ENCODE peak calls at places on chromosomes 3 and 15, in seven cellular contexts. U is HL-60, I is astrocyte of the cerebellum, J is coronary artery, N is tibial artery, O is psoas muscle, A is activated B cell treated with CpG ODN at 0.5 μM for 24 hours. X is an unnamed sample.

GRCh38 chr3:13134879-13135206 is 61.6 kb upstream of the IQSEC1 start:
- DNase-seq in N (peak; percentile 35), I (no peak), U (no peak), A (no peak), J (peak; percentile 53), O (no peak), X (no peak)

GRCh38 chr15:56732881-56733130 is 503 bp downstream of the ZNF280D start:
- DNase-seq in I (no peak), N (no peak), U (no peak), J (peak; percentile 86), O (no peak), A (no peak), X (peak; percentile 29)

GRCh38 chr3:172138792-172139507 is 99.6 kb downstream of the FNDC3B start:
- DNase-seq in O (no peak), J (no peak), I (no peak), U (peak; percentile 84), A (no peak), N (peak; percentile 85), X (peak; percentile 65)

GRCh38 chr15:99433026-99433756 is 132.6 kb upstream of the MEF2A start:
- DNase-seq in A (peak; percentile 30), J (no peak), I (no peak), N (peak; percentile 62), U (no peak), O (peak; percentile 59), X (no peak)

GRCh38 chr15:30974112-30974511 is 17.3 kb downstream of the MTMR10 start:
- DNase-seq in N (no peak), U (no peak), I (no peak), O (no peak), A (no peak), J (no peak), X (no peak)

GRCh38 chr15:41207687-41208448 is 22.7 kb downstream of the EXD1 start:
- DNase-seq in A (no peak), U (no peak), I (no peak), N (no peak), J (no peak), O (no peak), X (peak; percentile 15)

GRCh38 chr3:33211444-33211843 is 7.2 kb downstream of the SUSD5 start:
- DNase-seq in J (peak; percentile 77), N (peak; percentile 79), U (no peak), I (peak; percentile 62), A (no peak), O (no peak), X (peak; percentile 96)

GRCh38 chr3:56836276-56837163 is 34.8 kb upstream of the ARHGEF3 start:
- DNase-seq in N (no peak), I (no peak), A (no peak), J (no peak), O (no peak), U (no peak), X (no peak)

GRCh38 chr3:161852744-161853143 is 356.1 kb downstream of the OTOL1 start:
- DNase-seq in O (no peak), A (no peak), U (no peak), J (no peak), I (no peak), N (no peak), X (no peak)

GRCh38 chr3:126509565-126510322 is 7.8 kb downstream of the UROC1 start:
- DNase-seq in I (no peak), J (no peak), U (no peak), O (peak; percentile 6), N (no peak), A (no peak), X (no peak)

GRCh38 chr3:111534701-111535100 is 7.3 kb upstream of the CD96 start:
- DNase-seq in I (no peak), U (no peak), N (no peak), J (no peak), O (no peak), A (no peak), X (peak; percentile 36)

GRCh38 chr3:143329567-143330164 is 210.1 kb downstream of the CHST2 start:
- DNase-seq in J (no peak), I (no peak), O (no peak), U (no peak), A (no peak), N (no peak), X (no peak)

GRCh38 chr3:2810723-2811122 is 299.5 kb downstream of the IL5RA start:
- DNase-seq in U (no peak), I (no peak), O (no peak), J (no peak), A (no peak), N (no peak), X (no peak)

GRCh38 chr3:8554725-8555621 is 53.4 kb downstream of the LMCD1 start:
- DNase-seq in I (peak; percentile 94), J (peak; percentile 82), N (peak; percentile 85), U (no peak), A (no peak), O (peak; percentile 72), X (peak; percentile 82)

GRCh38 chr15:61314443-61314842 is 85.3 kb upstream of the RORA start:
- DNase-seq in I (no peak), N (no peak), A (no peak), U (no peak), J (no peak), O (no peak), X (no peak)

GRCh38 chr3:185916042-185916833 is 21.6 kb downstream of the TRA2B start:
- DNase-seq in I (no peak), N (no peak), J (no peak), A (no peak), U (no peak), O (no peak), X (no peak)

GRCh38 chr3:185915642-185916041 is 22.2 kb downstream of the TRA2B start:
- DNase-seq in O (no peak), A (no peak), U (no peak), J (no peak), I (no peak), N (no peak), X (no peak)

GRCh38 chr3:185924375-185924774 is 13.4 kb downstream of the TRA2B start:
- DNase-seq in N (no peak), A (no peak), J (no peak), U (no peak), I (no peak), O (no peak), X (no peak)

GRCh38 chr3:185914911-185915629 is 22.7 kb downstream of the TRA2B start:
- DNase-seq in A (no peak), N (no peak), J (no peak), U (no peak), O (no peak), I (no peak), X (no peak)

DNA sequence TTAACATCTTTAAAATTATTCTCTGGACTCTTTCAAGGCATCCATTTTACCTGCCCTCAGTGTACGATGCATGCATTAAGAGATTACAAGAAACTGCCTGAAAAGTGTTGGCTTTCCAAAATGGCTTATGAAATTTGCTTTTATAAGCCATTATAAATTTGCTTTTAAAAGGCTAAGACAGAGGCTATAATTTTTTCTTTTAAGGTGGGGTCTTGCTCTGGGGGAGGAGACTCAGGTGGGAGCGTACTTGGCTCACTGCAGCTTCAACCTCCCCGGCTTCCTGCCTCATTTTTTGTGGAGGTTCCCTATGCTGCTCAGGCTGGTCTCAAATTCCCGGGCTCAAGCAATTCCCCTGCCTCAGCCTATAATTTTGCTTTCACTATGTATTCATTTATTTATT is 17.6 kb downstream of the TRA2B start:
- DNase-seq in J (no peak), N (no peak), A (no peak), I (no peak), O (no peak), U (no peak), X (no peak)
- TF ChIP-seq CTCF in J (no peak), N (no peak), A (no peak), I (no peak), O (no peak), U (no peak), X (no peak)

DNA sequence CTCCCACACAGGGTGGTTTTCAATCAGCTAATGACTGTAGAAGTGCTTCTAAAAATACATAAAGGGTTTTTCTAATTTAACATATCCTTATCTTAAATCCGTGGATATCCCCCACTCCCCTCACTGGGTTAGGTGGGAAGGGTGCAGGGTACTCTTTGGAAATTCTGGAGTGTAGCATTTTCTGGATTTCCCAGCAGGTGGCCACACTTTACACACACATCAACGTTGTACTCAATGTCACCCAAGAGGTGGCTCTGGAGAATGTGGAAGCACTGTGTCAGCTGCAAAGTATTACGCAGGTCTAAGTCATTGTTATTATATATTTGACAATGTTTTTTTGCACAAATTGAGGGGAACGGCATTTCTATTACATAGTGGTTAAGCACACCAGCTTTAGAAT is 168.8 kb downstream of the CHDH start:
- DNase-seq in O (no peak), I (no peak), U (peak; percentile 39), N (no peak), J (no peak), A (no peak), X (no peak)
- TF ChIP-seq CTCF in O (peak; percentile 31), I (no peak), U (no peak), N (no peak), J (no peak), A (no peak), X (peak; percentile 37)

GRCh38 chr3:63295356-63295755 is 17.2 kb downstream of the SYNPR start:
- DNase-seq in I (no peak), U (no peak), A (no peak), J (no peak), O (no peak), N (no peak), X (no peak)

GRCh38 chr3:63290686-63291085 is 12.6 kb downstream of the SYNPR start:
- DNase-seq in U (no peak), N (no peak), I (no peak), J (no peak), O (no peak), A (no peak), X (no peak)

GRCh38 chr3:63294332-63294731 is 16.2 kb downstream of the SYNPR start:
- DNase-seq in A (no peak), O (no peak), I (no peak), N (no peak), J (no peak), U (no peak), X (no peak)

GRCh38 chr3:63295806-63296205 is 17.7 kb downstream of the SYNPR start:
- DNase-seq in O (no peak), I (no peak), N (no peak), J (no peak), U (no peak), A (no peak), X (no peak)

DNA sequence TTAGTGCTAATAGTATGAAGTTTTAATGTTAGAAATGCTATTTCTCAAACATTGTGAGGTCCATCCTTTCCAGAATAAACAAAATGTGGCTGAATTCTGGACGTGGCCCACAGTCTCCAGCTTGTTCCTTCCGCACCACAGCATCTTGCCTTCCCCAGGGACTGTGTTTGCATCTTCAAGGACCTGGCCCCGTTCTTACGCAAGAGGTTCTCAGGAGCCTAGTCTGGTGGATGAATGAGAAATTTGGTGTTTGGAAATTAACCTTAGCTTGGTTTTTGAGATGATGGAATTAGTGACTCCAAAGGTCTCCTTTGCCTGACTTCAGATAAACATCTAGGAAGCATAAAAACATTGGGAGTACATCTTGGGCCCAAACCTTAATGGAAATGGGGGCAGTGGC is 18.1 kb downstream of the SYNPR start:
- DNase-seq in N (no peak), I (no peak), O (no peak), J (no peak), U (no peak), A (no peak), X (no peak)
- TF ChIP-seq CTCF in N (no peak), I (no peak), O (no peak), J (no peak), U (no peak), A (no peak), X (no peak)

DNA sequence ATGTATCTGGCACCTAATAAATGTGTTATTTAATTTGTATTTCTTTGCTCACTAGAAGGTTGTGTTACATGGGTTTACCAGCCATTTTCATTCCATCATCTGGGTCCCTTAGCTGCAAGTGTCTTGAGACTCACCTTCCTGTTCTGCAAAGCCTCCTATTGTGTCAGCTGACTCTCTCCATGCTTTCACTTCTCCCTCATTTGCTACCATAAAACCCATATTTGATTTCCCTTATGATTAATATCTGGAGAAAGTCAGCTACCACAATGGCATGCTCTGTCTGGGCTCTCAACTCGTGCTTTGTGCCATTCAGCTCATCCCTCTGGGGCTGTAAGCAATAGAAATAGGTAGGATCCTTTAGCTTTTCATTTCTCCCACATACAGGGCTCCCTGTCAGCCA is 79.5 kb upstream of the EIF1B start:
- DNase-seq in I (no peak), O (no peak), N (no peak), J (no peak), U (no peak), A (no peak), X (no peak)
- TF ChIP-seq CTCF in I (no peak), O (no peak), N (no peak), J (no peak), U (no peak), A (no peak), X (no peak)

X was measured in brain microvascular endothelial cell.